ENCODE peak calls at places on chromosome 13, in seven cellular contexts. N is stimulated activated naive CD8-positive, alpha-beta T cell treated with anti-CD3 and anti-CD28 coated beads, Interleukin-15, amount 100 ng/mL, for 72 hours; I is HFFc6; K is naive B cell; V is NCI-H1092 treated with DMSO at 0.1 percent for 48 hours; J is GM12892; L is BJ. G is an unnamed sample.
A peak's percentile ranks its signal among the peaks of the same experiment; 100 is the strongest.

GRCh38 chr13:33251131-33251629 is 34.4 kb downstream of the STARD13 start:
- DNase-seq in I (peak; percentile 92), L (peak; percentile 90), J (peak; percentile 16), N (no peak), K (no peak), V (no peak), G (peak; percentile 40)

GRCh38 chr13:46905249-46905648 is 8.4 kb upstream of the HTR2A start:
- DNase-seq in K (no peak), J (no peak), V (no peak), I (no peak), L (no peak), N (no peak), G (no peak)

GRCh38 chr13:34044041-34044440 is 226.1 kb downstream of the RFC3 start:
- DNase-seq in L (peak; percentile 61), V (no peak), J (no peak), K (no peak), I (peak; percentile 58), N (no peak), G (no peak)

GRCh38 chr13:107170270-107170931 is 602.5 kb upstream of the ARGLU1 start:
- DNase-seq in K (no peak), V (no peak), J (no peak), L (no peak), I (no peak), N (no peak), G (no peak)

GRCh38 chr13:50400930-50401553 is 385.8 kb downstream of the KCNRG start:
- DNase-seq in K (no peak), L (peak; percentile 57), N (no peak), J (no peak), I (peak; percentile 49), V (no peak), G (no peak)

GRCh38 chr13:35784286-35784951 is 307.9 kb upstream of the MAB21L1 start:
- DNase-seq in I (no peak), J (no peak), V (no peak), N (no peak), L (no peak), K (no peak), G (no peak)

GRCh38 chr13:110412132-110412912 is 105.2 kb downstream of the COL4A2 start:
- DNase-seq in J (peak; percentile 62), L (peak; percentile 97), V (peak; percentile 38), K (peak; percentile 37), I (peak; percentile 99), N (peak; percentile 75), G (peak; percentile 87)

GRCh38 chr13:46377554-46377953 is 9.5 kb downstream of the RUBCNL start:
- DNase-seq in J (no peak), N (no peak), K (peak; percentile 73), I (no peak), V (no peak), L (no peak), G (no peak)

GRCh38 chr13:104984296-104984818 is 1551.1 kb downstream of the EFNB2 start:
- DNase-seq in K (no peak), J (no peak), L (no peak), I (no peak), V (no peak), N (peak; percentile 61), G (no peak)

GRCh38 chr13:42538996-42539395 is 35.0 kb upstream of the TNFSF11 start:
- DNase-seq in N (no peak), K (no peak), L (no peak), V (no peak), J (no peak), I (no peak), G (no peak)

GRCh38 chr13:32068255-32068654 is 36.7 kb downstream of the FRY start:
- DNase-seq in J (no peak), K (no peak), N (no peak), L (no peak), I (no peak), V (no peak), G (no peak)

GRCh38 chr13:39485314-39485700 is 117.7 kb downstream of the LHFPL6 start:
- DNase-seq in K (no peak), I (peak; percentile 24), V (no peak), L (no peak), N (no peak), J (no peak), G (no peak)

GRCh38 chr13:97621631-97622030 is 187.7 kb downstream of the RAP2A start:
- DNase-seq in J (no peak), K (no peak), I (no peak), L (no peak), N (no peak), V (no peak), G (no peak)

GRCh38 chr13:30341815-30342570 is 34.6 kb upstream of the KATNAL1 start:
- DNase-seq in L (peak; percentile 84), I (peak; percentile 94), J (no peak), N (no peak), K (no peak), V (peak; percentile 18), G (no peak)

GRCh38 chr13:32548837-32549236 is 10.2 kb upstream of the N4BP2L2 start:
- DNase-seq in V (no peak), I (no peak), K (no peak), J (no peak), L (no peak), N (no peak), G (no peak)

GRCh38 chr13:82597737-82598136 is 1284.5 kb downstream of the SLITRK1 start:
- DNase-seq in V (no peak), L (no peak), I (no peak), N (no peak), J (no peak), K (no peak), G (no peak)

GRCh38 chr13:30690282-30691188 is 44.8 kb upstream of the ALOX5AP start:
- DNase-seq in L (peak; percentile 83), N (no peak), K (peak; percentile 52), V (no peak), J (no peak), I (peak; percentile 85), G (no peak)

GRCh38 chr13:47288546-47288945 is 391.7 kb upstream of the HTR2A start:
- DNase-seq in I (no peak), V (no peak), L (no peak), J (no peak), N (no peak), K (no peak), G (no peak)